ENCODE peak calls at places on chromosomes 5 and 9, in six cellular contexts. One of them, this sample, is unnamed. For H3K9me3 and H3K27me3, the result is how much of the 10 kb centered on the place peaks cover.

GRCh38 chr9:128912270-128912853 is 8.4 kb upstream of the PHYHD1 start:
- DNase-seq in fibroblast of lung: peak
- DNase-seq in BE2C: no peak
- DNase-seq in SK-N-SH: no peak
- DNase-seq in CD8-positive, alpha-beta T cell: no peak
- DNase-seq in transverse colon: no peak
- DNase-seq in this sample: peak

GRCh38 chr5:149002053-149002452 is 60.8 kb downstream of the SH3TC2 start:
- DNase-seq in BE2C: no peak
- DNase-seq in transverse colon: no peak
- DNase-seq in CD8-positive, alpha-beta T cell: no peak
- DNase-seq in fibroblast of lung: peak
- DNase-seq in SK-N-SH: no peak
- DNase-seq in this sample: peak

GRCh38 chr5:67353500-67353931 is 156.9 kb upstream of the CD180 start:
- DNase-seq in CD8-positive, alpha-beta T cell: no peak
- DNase-seq in fibroblast of lung: peak
- DNase-seq in SK-N-SH: no peak
- DNase-seq in BE2C: no peak
- DNase-seq in transverse colon: peak
- DNase-seq in this sample: no peak

GRCh38 chr5:113693621-113694130 is 180.2 kb downstream of the YTHDC2 start:
- DNase-seq in CD8-positive, alpha-beta T cell: no peak
- DNase-seq in BE2C: no peak
- DNase-seq in transverse colon: peak
- DNase-seq in fibroblast of lung: no peak
- DNase-seq in SK-N-SH: no peak
- DNase-seq in this sample: no peak

GRCh38 chr5:39014544-39014943 is 59.7 kb downstream of the RICTOR start:
- DNase-seq in fibroblast of lung: peak
- DNase-seq in CD8-positive, alpha-beta T cell: no peak
- DNase-seq in BE2C: no peak
- DNase-seq in SK-N-SH: no peak
- DNase-seq in transverse colon: no peak
- DNase-seq in this sample: peak

GRCh38 chr5:129135633-129136032 is 41.1 kb downstream of the ISOC1 start:
- DNase-seq in fibroblast of lung: no peak
- DNase-seq in BE2C: peak
- DNase-seq in transverse colon: no peak
- DNase-seq in CD8-positive, alpha-beta T cell: no peak
- DNase-seq in SK-N-SH: no peak
- DNase-seq in this sample: no peak

GRCh38 chr5:71971862-71972261 is 135.4 kb upstream of the MAP1B start:
- DNase-seq in SK-N-SH: no peak
- DNase-seq in fibroblast of lung: no peak
- DNase-seq in CD8-positive, alpha-beta T cell: no peak
- DNase-seq in BE2C: peak
- DNase-seq in transverse colon: no peak
- DNase-seq in this sample: no peak

GRCh38 chr5:146647656-146648199 is 131.7 kb upstream of the GPR151 start:
- DNase-seq in SK-N-SH: peak
- DNase-seq in CD8-positive, alpha-beta T cell: no peak
- DNase-seq in BE2C: peak
- DNase-seq in transverse colon: no peak
- DNase-seq in fibroblast of lung: peak
- DNase-seq in this sample: no peak

GRCh38 chr5:73381587-73382411 is 66.8 kb downstream of the FOXD1 start:
- DNase-seq in CD8-positive, alpha-beta T cell: peak
- DNase-seq in BE2C: no peak
- DNase-seq in transverse colon: no peak
- DNase-seq in fibroblast of lung: no peak
- DNase-seq in SK-N-SH: peak
- DNase-seq in this sample: no peak

GRCh38 chr5:37882636-37883035 is 42.8 kb upstream of the GDNF start:
- DNase-seq in transverse colon: no peak
- DNase-seq in CD8-positive, alpha-beta T cell: no peak
- DNase-seq in fibroblast of lung: peak
- DNase-seq in BE2C: no peak
- DNase-seq in SK-N-SH: no peak
- DNase-seq in this sample: peak

GRCh38 chr5:113035096-113035495 is 58.5 kb downstream of the DCP2 start:
- DNase-seq in BE2C: no peak
- DNase-seq in transverse colon: no peak
- DNase-seq in CD8-positive, alpha-beta T cell: no peak
- DNase-seq in SK-N-SH: no peak
- DNase-seq in fibroblast of lung: no peak
- DNase-seq in this sample: no peak

GRCh38 chr5:82538339-82539034 is 260.3 kb upstream of the RPS23 start:
- DNase-seq in BE2C: peak
- DNase-seq in SK-N-SH: peak
- DNase-seq in CD8-positive, alpha-beta T cell: no peak
- DNase-seq in transverse colon: no peak
- DNase-seq in fibroblast of lung: peak
- DNase-seq in this sample: no peak

GRCh38 chr5:114101153-114101552 is 260.7 kb upstream of the KCNN2 start:
- DNase-seq in transverse colon: no peak
- DNase-seq in CD8-positive, alpha-beta T cell: no peak
- DNase-seq in SK-N-SH: peak
- DNase-seq in fibroblast of lung: peak
- DNase-seq in BE2C: peak
- DNase-seq in this sample: peak

GRCh38 chr5:139761501-139761900 is 34.1 kb upstream of the PSD2 start:
- DNase-seq in fibroblast of lung: no peak
- DNase-seq in transverse colon: no peak
- DNase-seq in CD8-positive, alpha-beta T cell: peak
- DNase-seq in SK-N-SH: peak
- DNase-seq in BE2C: no peak
- DNase-seq in this sample: no peak

GRCh38 chr9:34555002-34555348 is 32.2 kb upstream of the ENHO start:
- DNase-seq in fibroblast of lung: peak
- DNase-seq in CD8-positive, alpha-beta T cell: no peak
- DNase-seq in transverse colon: no peak
- DNase-seq in SK-N-SH: peak
- DNase-seq in BE2C: peak
- DNase-seq in this sample: no peak

GRCh38 chr5:62587737-62588136 is 9.1 kb downstream of the LRRC70 start:
- DNase-seq in CD8-positive, alpha-beta T cell: no peak
- DNase-seq in transverse colon: no peak
- DNase-seq in BE2C: peak
- DNase-seq in fibroblast of lung: no peak
- DNase-seq in SK-N-SH: no peak
- DNase-seq in this sample: no peak

GRCh38 chr9:109383356-109383755 is 62.5 kb upstream of the EPB41L4B start:
- DNase-seq in CD8-positive, alpha-beta T cell: no peak
- DNase-seq in fibroblast of lung: no peak
- DNase-seq in BE2C: no peak
- DNase-seq in SK-N-SH: no peak
- DNase-seq in transverse colon: no peak
- DNase-seq in this sample: no peak

GRCh38 chr5:138463335-138464017 is 1.8 kb upstream of the EGR1 start:
- DNase-seq in fibroblast of lung: no peak
- DNase-seq in transverse colon: peak
- DNase-seq in BE2C: no peak
- DNase-seq in SK-N-SH: peak
- DNase-seq in CD8-positive, alpha-beta T cell: no peak
- DNase-seq in this sample: no peak

GRCh38 chr9:97848237-97848581 is 4.8 kb upstream of the FOXE1 start:
- DNase-seq in SK-N-SH: peak
- DNase-seq in BE2C: no peak
- DNase-seq in fibroblast of lung: no peak
- DNase-seq in CD8-positive, alpha-beta T cell: no peak
- DNase-seq in transverse colon: no peak
- DNase-seq in this sample: no peak

GRCh38 chr5:153654444-153654843 is 164.0 kb downstream of the GRIA1 start:
- DNase-seq in transverse colon: no peak
- DNase-seq in SK-N-SH: no peak
- DNase-seq in CD8-positive, alpha-beta T cell: no peak
- DNase-seq in BE2C: no peak
- DNase-seq in fibroblast of lung: peak
- DNase-seq in this sample: no peak

GRCh38 chr9:94721754-94722153 is 4.7 kb upstream of the AOPEP start:
- DNase-seq in CD8-positive, alpha-beta T cell: no peak
- DNase-seq in SK-N-SH: no peak
- DNase-seq in BE2C: no peak
- DNase-seq in fibroblast of lung: no peak
- DNase-seq in transverse colon: no peak
- DNase-seq in this sample: no peak

GRCh38 chr9:94729199-94729598 is 2.7 kb downstream of the AOPEP start:
- DNase-seq in fibroblast of lung: no peak
- DNase-seq in BE2C: no peak
- DNase-seq in transverse colon: no peak
- DNase-seq in CD8-positive, alpha-beta T cell: no peak
- DNase-seq in SK-N-SH: no peak
- DNase-seq in this sample: no peak

GRCh38 chr9:94726495-94727191 is at the start of gene AOPEP:
- DNase-seq in CD8-positive, alpha-beta T cell: peak
- DNase-seq in SK-N-SH: peak
- DNase-seq in transverse colon: peak
- DNase-seq in BE2C: peak
- DNase-seq in fibroblast of lung: peak
- DNase-seq in this sample: peak

GRCh38 chr9:94728719-94729118 is 2.2 kb downstream of the AOPEP start:
- DNase-seq in fibroblast of lung: no peak
- DNase-seq in CD8-positive, alpha-beta T cell: no peak
- DNase-seq in transverse colon: no peak
- DNase-seq in BE2C: no peak
- DNase-seq in SK-N-SH: no peak
- DNase-seq in this sample: no peak

DNA sequence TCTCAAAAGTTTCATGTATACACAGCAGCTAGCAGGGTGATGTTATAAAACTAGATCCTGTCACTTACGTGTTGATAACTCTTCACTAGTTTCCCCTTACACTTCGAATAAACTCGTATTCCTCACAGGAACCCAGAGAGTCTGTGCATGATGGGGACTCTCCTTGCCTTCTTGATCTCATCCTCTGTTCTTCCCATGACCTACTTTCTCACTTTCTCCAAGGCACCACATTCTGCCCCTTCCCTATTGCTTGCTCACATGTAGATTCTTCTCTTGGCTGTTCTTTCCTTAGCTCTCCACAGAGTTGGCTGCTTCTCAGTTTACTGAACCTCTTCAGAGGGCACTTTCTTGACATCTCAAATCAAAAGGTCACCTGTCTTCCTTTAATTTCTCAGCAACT is 1.2 kb upstream of the AOPEP start:
- DNase-seq in fibroblast of lung: no peak
- DNase-seq in CD8-positive, alpha-beta T cell: no peak
- DNase-seq in BE2C: no peak
- DNase-seq in SK-N-SH: no peak
- DNase-seq in transverse colon: no peak
- DNase-seq in this sample: no peak
- H3K9me3 ChIP-seq in fibroblast of lung: under half
- H3K9me3 ChIP-seq in CD8-positive, alpha-beta T cell: under half
- H3K9me3 ChIP-seq in BE2C: under half
- H3K9me3 ChIP-seq in SK-N-SH: under half
- H3K9me3 ChIP-seq in transverse colon: under half
- H3K9me3 ChIP-seq in this sample: under half

GRCh38 chr9:68825755-68826500 is 120.9 kb downstream of the PIP5K1B start:
- DNase-seq in CD8-positive, alpha-beta T cell: no peak
- DNase-seq in transverse colon: no peak
- DNase-seq in BE2C: no peak
- DNase-seq in SK-N-SH: no peak
- DNase-seq in fibroblast of lung: no peak
- DNase-seq in this sample: no peak
- H3K27me3 ChIP-seq in CD8-positive, alpha-beta T cell: under half
- H3K27me3 ChIP-seq in transverse colon: under half
- H3K27me3 ChIP-seq in BE2C: under half
- H3K27me3 ChIP-seq in SK-N-SH: under half
- H3K27me3 ChIP-seq in fibroblast of lung: under half
- H3K27me3 ChIP-seq in this sample: under half

DNA sequence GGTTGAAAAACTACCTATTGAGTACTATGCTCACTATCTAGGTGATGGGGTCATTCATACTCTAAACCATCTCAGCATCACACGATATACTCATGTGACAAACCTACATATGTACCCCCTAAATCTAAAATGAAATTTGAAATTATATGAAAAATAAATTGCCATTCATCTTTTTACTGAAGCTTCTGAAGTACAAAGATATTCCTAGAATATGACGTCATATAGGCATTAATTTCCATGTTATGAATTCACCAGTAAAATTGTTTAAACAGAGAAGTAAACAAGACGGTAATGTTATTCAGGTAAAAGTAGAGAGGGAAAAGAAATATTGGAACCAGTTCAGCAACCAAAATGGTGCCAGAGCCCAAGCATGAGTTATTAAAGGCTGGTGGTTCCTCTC is 173.0 kb downstream of the MRPS30 start:
- DNase-seq in SK-N-SH: no peak
- DNase-seq in BE2C: no peak
- DNase-seq in fibroblast of lung: no peak
- DNase-seq in CD8-positive, alpha-beta T cell: no peak
- DNase-seq in transverse colon: no peak
- DNase-seq in this sample: no peak
- H3K9me3 ChIP-seq in SK-N-SH: under half
- H3K9me3 ChIP-seq in BE2C: under half
- H3K9me3 ChIP-seq in fibroblast of lung: under half
- H3K9me3 ChIP-seq in CD8-positive, alpha-beta T cell: under half
- H3K9me3 ChIP-seq in transverse colon: under half
- H3K9me3 ChIP-seq in this sample: under half

GRCh38 chr5:6448141-6448491 is 543 bp upstream of the UBE2QL1 start:
- DNase-seq in CD8-positive, alpha-beta T cell: no peak
- DNase-seq in BE2C: no peak
- DNase-seq in SK-N-SH: no peak
- DNase-seq in transverse colon: no peak
- DNase-seq in fibroblast of lung: no peak
- DNase-seq in this sample: no peak

GRCh38 chr5:6450235-6450860 is 1.7 kb downstream of the UBE2QL1 start:
- DNase-seq in transverse colon: no peak
- DNase-seq in CD8-positive, alpha-beta T cell: no peak
- DNase-seq in fibroblast of lung: no peak
- DNase-seq in BE2C: no peak
- DNase-seq in SK-N-SH: no peak
- DNase-seq in this sample: no peak

GRCh38 chr5:6447384-6448140 is 1.1 kb upstream of the UBE2QL1 start:
- DNase-seq in transverse colon: no peak
- DNase-seq in SK-N-SH: no peak
- DNase-seq in fibroblast of lung: no peak
- DNase-seq in BE2C: no peak
- DNase-seq in CD8-positive, alpha-beta T cell: no peak
- DNase-seq in this sample: no peak

GRCh38 chr5:6448622-6449464 is at the start of gene UBE2QL1:
- DNase-seq in fibroblast of lung: peak
- DNase-seq in SK-N-SH: peak
- DNase-seq in CD8-positive, alpha-beta T cell: no peak
- DNase-seq in BE2C: peak
- DNase-seq in transverse colon: peak
- DNase-seq in this sample: no peak

GRCh38 chr5:6449465-6450158 is 953 bp downstream of the UBE2QL1 start:
- DNase-seq in CD8-positive, alpha-beta T cell: no peak
- DNase-seq in transverse colon: no peak
- DNase-seq in SK-N-SH: no peak
- DNase-seq in BE2C: no peak
- DNase-seq in fibroblast of lung: no peak
- DNase-seq in this sample: no peak
- H3K27me3 ChIP-seq in CD8-positive, alpha-beta T cell: under half
- H3K27me3 ChIP-seq in transverse colon: under half
- H3K27me3 ChIP-seq in SK-N-SH: under half
- H3K27me3 ChIP-seq in BE2C: under half
- H3K27me3 ChIP-seq in fibroblast of lung: under half
- H3K27me3 ChIP-seq in this sample: under half

GRCh38 chr5:32339878-32340277 is 27.1 kb upstream of the MTMR12 start:
- DNase-seq in SK-N-SH: no peak
- DNase-seq in transverse colon: no peak
- DNase-seq in BE2C: no peak
- DNase-seq in fibroblast of lung: no peak
- DNase-seq in CD8-positive, alpha-beta T cell: no peak
- DNase-seq in this sample: no peak
- H3K9me3 ChIP-seq in SK-N-SH: under half
- H3K9me3 ChIP-seq in transverse colon: under half
- H3K9me3 ChIP-seq in BE2C: under half
- H3K9me3 ChIP-seq in fibroblast of lung: under half
- H3K9me3 ChIP-seq in CD8-positive, alpha-beta T cell: under half
- H3K9me3 ChIP-seq in this sample: under half

This sample was measured in AG04450.